ENCODE peak calls at places on chromosomes 6 and 20, in seven cellular contexts. R is adipocyte; O is WTC11; Q is activated T-cell treated with anti-CD3 and anti-CD28 coated beads, Interleukin-2, amount 50 U/mL, for 4 hours; Z is EL; C is activated CD8-positive, alpha-beta T cell treated with anti-CD3 and anti-CD28 coated beads, Interleukin-2, amount 10 ng/mL, durations not matched to agents 7 days and 5 days; X is GM20000. P is an unnamed sample.

GRCh38 chr20:9686866-9687265 is 152.0 kb downstream of the PAK5 start:
- DNase-seq in C (no peak), Z (no peak), Q (no peak), R (no peak), O (no peak), X (no peak), P (no peak)

GRCh38 chr6:169801396-169802160 is 50.2 kb downstream of the ERMARD start:
- DNase-seq in C (no peak), R (no peak), Z (no peak), O (no peak), Q (no peak), X (no peak), P (no peak)

GRCh38 chr20:47708140-47708807 is 77.0 kb downstream of the SULF2 start:
- DNase-seq in O (no peak), X (peak; percentile 61), R (no peak), C (no peak), Z (no peak), Q (no peak), P (no peak)

GRCh38 chr6:34359438-34360158 is 32.9 kb downstream of the NUDT3 start:
- DNase-seq in X (no peak), C (no peak), R (peak; percentile 80), Z (peak; percentile 24), Q (no peak), O (no peak), P (no peak)

GRCh38 chr6:149925974-149926777 is 3.3 kb upstream of the RAET1G start:
- DNase-seq in O (peak; percentile 93), X (no peak), C (peak; percentile 82), Z (peak; percentile 80), R (peak; percentile 94), Q (peak; percentile 66), P (peak; percentile 54)

GRCh38 chr20:45469336-45470261 is at the start of gene WFDC2:
- DNase-seq in C (no peak), Q (no peak), Z (no peak), O (peak; percentile 68), X (no peak), R (no peak), P (no peak)

GRCh38 chr6:78594667-78595051 is 272.7 kb upstream of the IRAK1BP1 start:
- DNase-seq in Q (no peak), O (no peak), Z (no peak), R (peak; percentile 20), X (no peak), C (no peak), P (no peak)

GRCh38 chr6:21382821-21383455 is 210.6 kb upstream of the SOX4 start:
- DNase-seq in Q (no peak), R (no peak), Z (no peak), C (no peak), X (no peak), O (no peak), P (no peak)

GRCh38 chr6:73209117-73209516 is 16.2 kb downstream of the KHDC1L start:
- DNase-seq in O (no peak), Q (no peak), X (no peak), Z (no peak), R (no peak), C (no peak), P (no peak)

GRCh38 chr6:108133594-108134179 is 32.1 kb upstream of the NR2E1 start:
- DNase-seq in C (no peak), R (peak; percentile 83), X (no peak), O (peak; percentile 88), Q (no peak), Z (peak; percentile 94), P (no peak)

GRCh38 chr20:10280016-10280908 is 61.6 kb downstream of the SNAP25 start:
- DNase-seq in X (no peak), R (peak; percentile 50), C (no peak), Z (peak; percentile 66), O (no peak), Q (no peak), P (no peak)

GRCh38 chr6:45590751-45591184 is 213.0 kb upstream of the SUPT3H start:
- DNase-seq in O (no peak), C (peak; percentile 14), Q (no peak), X (no peak), Z (peak; percentile 54), R (peak; percentile 8), P (no peak)

GRCh38 chr6:119979862-119980261 is 630.3 kb upstream of the MAN1A1 start:
- DNase-seq in Q (no peak), R (peak; percentile 19), Z (no peak), O (no peak), X (no peak), C (no peak), P (no peak)

GRCh38 chr20:32488066-32488838 is 96.9 kb downstream of the NOL4L start:
- DNase-seq in C (no peak), Z (no peak), O (no peak), X (no peak), R (no peak), Q (no peak), P (no peak)

GRCh38 chr20:31695849-31696804 is 26.5 kb downstream of the BCL2L1 start:
- DNase-seq in O (no peak), Z (peak; percentile 98), X (no peak), C (no peak), Q (no peak), R (no peak), P (no peak)

GRCh38 chr20:44137210-44137781 is 49.7 kb downstream of the JPH2 start:
- DNase-seq in R (peak; percentile 67), Q (no peak), Z (peak; percentile 44), O (peak; percentile 52), X (no peak), C (no peak), P (no peak)